ENCODE peak calls at places on chromosomes 5 and 9, in six cellular contexts. X is PC-9, Q is K562, R is stomach, U is A673, Y is ovary. N is an unnamed sample.

GRCh38 chr5:3103241-3103855 is 351.9 kb upstream of the IRX2 start:
- DNase-seq in Q (no peak), U (no peak), R (no peak), X (no peak), Y (no peak), N (no peak)

GRCh38 chr5:163460562-163461176 is at the start of gene HMMR:
- DNase-seq in Q (no peak), Y (peak; percentile 41), U (peak; percentile 55), R (no peak), X (peak; percentile 36), N (no peak)

GRCh38 chr5:67748165-67748690 is 467.3 kb upstream of the PIK3R1 start:
- DNase-seq in X (no peak), Y (no peak), U (no peak), Q (no peak), R (no peak), N (no peak)

GRCh38 chr9:125745682-125746016 is 1.5 kb upstream of the PBX3 start:
- DNase-seq in R (no peak), X (no peak), U (no peak), Y (no peak), Q (no peak), N (no peak)

GRCh38 chr9:14207352-14207995 is 106.5 kb downstream of the NFIB start:
- DNase-seq in X (no peak), Y (no peak), Q (no peak), R (no peak), U (no peak), N (no peak)

GRCh38 chr5:163498886-163499285 is 6.5 kb upstream of the MAT2B start:
- DNase-seq in X (no peak), Q (no peak), Y (no peak), U (no peak), R (no peak), N (no peak)

GRCh38 chr9:28503573-28503972 is 930.3 kb upstream of the C9orf72 start:
- DNase-seq in X (no peak), Y (no peak), U (peak; percentile 22), R (no peak), Q (no peak), N (no peak)

GRCh38 chr5:8954801-8955200 is 591.1 kb downstream of the SEMA5A start:
- DNase-seq in Q (no peak), X (no peak), U (no peak), R (no peak), Y (no peak), N (no peak)

GRCh38 chr9:130681769-130682489 is 11.7 kb upstream of the EXOSC2 start:
- DNase-seq in R (no peak), X (no peak), U (no peak), Y (no peak), Q (no peak), N (no peak)

DNA sequence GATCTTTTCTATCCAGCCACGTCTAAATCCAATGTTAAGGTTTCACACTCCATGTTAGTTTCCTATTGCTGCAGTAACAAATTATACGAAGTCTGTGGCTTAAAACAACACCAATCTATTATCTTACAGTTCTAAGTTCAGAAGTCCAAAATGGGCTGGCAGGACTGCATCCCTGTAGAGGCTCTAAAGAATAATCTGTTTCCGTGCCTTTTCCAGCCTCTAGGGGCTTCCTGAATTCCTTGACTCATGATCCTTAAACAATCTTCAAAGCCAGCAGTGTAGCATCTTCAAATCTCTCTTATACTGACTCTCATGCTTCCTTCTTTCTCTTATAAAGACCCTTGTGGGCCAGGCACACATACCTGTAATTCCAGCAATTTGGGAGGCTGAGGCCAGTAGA is 6.8 kb downstream of the PLGRKT start:
- DNase-seq in U (no peak), Q (no peak), X (no peak), R (no peak), Y (no peak), N (no peak)
- TF ChIP-seq CTCF in U (no peak), Q (no peak), X (no peak), R (no peak), Y (no peak), N (peak; percentile 23)

GRCh38 chr9:109793196-109793595 is 13.2 kb downstream of the PALM2AKAP2 start:
- DNase-seq in U (peak; percentile 20), Q (no peak), Y (no peak), R (no peak), X (peak; percentile 92), N (peak; percentile 78)
- H3K27ac ChIP-seq in U (no peak overlapping the region), Q (no peak overlapping the region), Y (no peak overlapping the region), R (peak overlapping the region; percentile 68), X (peak overlapping the region; percentile 85), N (no peak overlapping the region)

DNA sequence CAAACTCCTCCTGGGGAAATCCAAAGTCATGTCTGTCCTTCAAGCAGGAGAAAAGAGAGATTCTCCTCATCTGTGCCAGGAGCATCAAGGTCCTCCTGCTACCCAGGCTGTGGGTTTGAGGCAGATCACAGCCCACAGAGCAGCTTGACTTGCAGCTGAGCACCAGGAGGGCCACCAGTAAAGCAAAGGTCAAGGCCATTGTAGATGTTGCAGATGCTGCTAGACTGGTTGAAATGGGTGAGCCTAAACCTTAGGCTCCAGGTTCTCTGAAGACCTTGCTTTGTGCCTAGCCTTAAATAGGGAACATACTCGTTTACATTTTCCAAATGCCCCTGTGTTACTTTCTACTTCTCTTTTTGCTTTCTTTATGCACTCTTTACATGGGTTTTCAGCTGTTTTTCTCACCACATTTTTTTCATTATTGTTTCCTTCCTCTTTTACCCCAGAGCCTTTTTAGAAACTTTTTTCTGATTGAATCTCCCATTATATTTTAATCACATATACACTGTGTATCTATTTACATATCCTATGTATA is at the start of gene IFNA2:
- DNase-seq in R (no peak), Y (no peak), U (no peak), X (no peak), Q (no peak), N (no peak)
- H3K27me3 ChIP-seq in R (peaks cover 6% of the 10 kb centered on the region), Y (no peaks in the 10 kb centered on the region), U (peaks cover 67% of the 10 kb centered on the region), X (no peaks in the 10 kb centered on the region), Q (no peaks in the 10 kb centered on the region), N (no peaks in the 10 kb centered on the region)

DNA sequence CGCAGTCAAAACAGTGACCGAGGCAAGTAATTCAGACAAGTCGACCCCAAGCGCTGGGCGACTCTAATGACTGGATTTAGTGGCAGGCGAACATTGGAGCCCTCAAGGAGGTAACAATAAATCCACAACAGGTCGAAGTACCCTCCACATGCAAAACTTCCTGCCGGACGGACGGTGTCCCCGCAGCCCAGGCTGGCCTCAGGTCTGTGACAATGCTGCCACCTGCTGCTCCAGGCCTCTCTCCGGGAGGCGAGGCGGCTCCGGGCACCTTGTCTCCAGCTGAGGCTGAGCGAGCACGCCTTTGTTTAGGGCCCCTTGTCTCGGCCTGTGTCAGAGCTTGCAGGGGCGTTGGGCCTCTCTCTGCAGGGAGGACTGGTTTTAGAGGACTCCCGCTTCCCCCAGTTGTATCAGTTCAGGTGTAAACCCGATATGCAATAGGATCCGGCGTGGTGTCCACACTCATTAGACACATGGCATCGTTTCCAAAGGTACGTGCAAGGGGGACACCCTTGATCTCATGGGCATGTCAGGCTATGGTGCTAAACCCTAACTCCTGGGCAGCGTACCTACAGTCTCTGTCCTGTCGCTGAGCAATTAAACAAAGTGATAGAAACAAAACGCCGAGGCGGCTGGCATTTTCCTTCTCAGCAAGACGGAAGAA is 628.0 kb upstream of the ADAMTS16 start:
- DNase-seq in R (no peak), X (no peak), Y (no peak), Q (no peak), U (no peak), N (no peak)
- TF ChIP-seq CTCF in R (no peak), X (peak; percentile 40), Y (no peak), Q (peak; percentile 12), U (no peak), N (no peak)

N was measured in AG04450.